ENCODE peak calls at places on chromosomes 16 and 17, in seven cellular contexts. T is H9, S is neuronal stem cell, K is IMR-90, A is mesenchymal stem cell, Y is H1, F is trophoblast cell. G is an unnamed sample.

GRCh38 chr16:79776243-79776884 is 175.8 kb upstream of the MAF start:
- DNase-seq in F (no peak), S (no peak), T (peak), K (no peak), Y (no peak), A (peak), G (peak)

GRCh38 chr17:78355045-78355641 is 4.7 kb downstream of the SOCS3 start:
- DNase-seq in Y (no peak), F (peak), T (no peak), A (no peak), S (no peak), K (no peak), G (no peak)

GRCh38 chr17:27630607-27631408 is at the start of gene LGALS9:
- DNase-seq in S (no peak), A (peak), K (peak), F (peak), Y (no peak), T (no peak), G (no peak)

GRCh38 chr17:78414178-78415162 is 36.0 kb downstream of the PGS1 start:
- DNase-seq in S (no peak), F (no peak), Y (no peak), A (no peak), T (no peak), K (no peak), G (no peak)

GRCh38 chr17:18156171-18156975 is 27.3 kb upstream of the ALKBH5 start:
- DNase-seq in K (no peak), S (no peak), F (no peak), A (no peak), T (no peak), Y (no peak), G (no peak)

GRCh38 chr17:15963670-15964110 is 18.8 kb downstream of the ADORA2B start:
- DNase-seq in S (no peak), F (peak), Y (no peak), T (no peak), K (peak), A (no peak), G (no peak)

GRCh38 chr16:81779540-81780320 is 639 bp downstream of the PLCG2 start:
- DNase-seq in Y (no peak), A (peak), F (peak), S (no peak), K (no peak), T (no peak), G (no peak)

GRCh38 chr17:44396946-44397345 is 7.5 kb upstream of the ITGA2B start:
- DNase-seq in F (no peak), S (no peak), K (no peak), Y (no peak), T (peak), A (no peak), G (no peak)

GRCh38 chr16:68197250-68197649 is 38.7 kb downstream of the ESRP2 start:
- DNase-seq in A (peak), K (peak), S (no peak), Y (no peak), F (peak), T (no peak), G (no peak)

GRCh38 chr17:78933025-78933958 is 8.1 kb upstream of the TIMP2 start:
- DNase-seq in Y (no peak), S (no peak), F (peak), A (peak), T (peak), K (peak), G (peak)

GRCh38 chr16:83160609-83161008 is 533.8 kb downstream of the CDH13 start:
- DNase-seq in S (no peak), T (no peak), A (no peak), Y (no peak), K (no peak), F (peak), G (no peak)

GRCh38 chr16:3673676-3674377 is 19.3 kb downstream of the DNASE1 start:
- DNase-seq in T (no peak), Y (no peak), K (no peak), S (no peak), F (no peak), A (no peak), G (no peak)

GRCh38 chr17:48351916-48352332 is 78.1 kb downstream of the SKAP1 start:
- DNase-seq in K (peak), A (peak), T (no peak), S (peak), Y (no peak), F (peak), G (peak)

GRCh38 chr16:59463776-59464175 is 729.7 kb upstream of the GOT2 start:
- DNase-seq in Y (no peak), K (peak), T (no peak), F (no peak), S (no peak), A (no peak), G (no peak)

GRCh38 chr16:67641779-67642708 is 2.9 kb upstream of the CARMIL2 start:
- DNase-seq in F (no peak), S (no peak), A (no peak), T (no peak), Y (no peak), K (peak), G (no peak)

GRCh38 chr17:14121952-14122351 is 52.6 kb downstream of the COX10 start:
- DNase-seq in Y (no peak), K (no peak), A (no peak), F (no peak), T (no peak), S (no peak), G (no peak)

GRCh38 chr16:47732806-47733150 is 271.6 kb downstream of the PHKB start:
- DNase-seq in T (peak), F (no peak), S (no peak), K (peak), A (peak), Y (no peak), G (peak)

GRCh38 chr16:24289301-24289700 is 33.2 kb downstream of the CACNG3 start:
- DNase-seq in A (no peak), T (no peak), K (no peak), S (no peak), F (no peak), Y (no peak), G (no peak)
- H2BK5ac ChIP-seq in A (no peak), T (no peak), K (no peak), S (no peak), F (no peak), Y (no peak), G (no peak)

GRCh38 chr17:6575596-6575988 is 19.2 kb upstream of the PITPNM3 start:
- DNase-seq in T (no peak), A (no peak), K (no peak), F (no peak), Y (no peak), S (no peak), G (no peak)

GRCh38 chr17:6573982-6574688 is 17.8 kb upstream of the PITPNM3 start:
- DNase-seq in T (no peak), F (no peak), A (no peak), S (no peak), Y (no peak), K (no peak), G (no peak)

GRCh38 chr17:6577686-6578263 is 21.4 kb upstream of the PITPNM3 start:
- DNase-seq in K (no peak), A (no peak), S (no peak), T (no peak), Y (no peak), F (peak), G (peak)

GRCh38 chr17:6574689-6575595 is 18.6 kb upstream of the PITPNM3 start:
- DNase-seq in F (peak), S (no peak), K (peak), A (peak), Y (no peak), T (no peak), G (peak)

DNA sequence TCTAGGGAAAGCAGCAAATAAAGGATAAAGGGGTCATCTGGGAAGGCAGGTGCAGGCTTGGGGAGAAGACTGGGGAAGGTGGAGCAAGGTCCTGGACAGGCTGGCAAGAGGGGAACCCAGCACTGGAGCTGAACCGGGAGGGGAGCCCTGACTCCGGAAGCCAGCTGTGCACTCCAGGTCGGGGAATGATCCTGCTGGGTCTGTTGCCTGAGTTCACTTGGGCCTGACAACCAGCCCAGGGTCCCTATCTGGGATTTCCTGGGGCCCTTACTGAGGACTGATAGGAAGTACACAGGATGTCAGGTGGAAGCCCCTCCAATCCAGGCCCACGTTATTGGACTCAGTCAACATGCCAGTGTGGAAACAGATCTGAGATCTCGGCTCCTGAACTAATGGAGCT is 19.7 kb upstream of the PITPNM3 start:
- DNase-seq in A (no peak), S (no peak), T (no peak), K (no peak), Y (no peak), F (no peak), G (no peak)
- H3K4me2 ChIP-seq in A (no peak), S (no peak), T (no peak), K (no peak), Y (no peak), F (no peak), G (no peak)

DNA sequence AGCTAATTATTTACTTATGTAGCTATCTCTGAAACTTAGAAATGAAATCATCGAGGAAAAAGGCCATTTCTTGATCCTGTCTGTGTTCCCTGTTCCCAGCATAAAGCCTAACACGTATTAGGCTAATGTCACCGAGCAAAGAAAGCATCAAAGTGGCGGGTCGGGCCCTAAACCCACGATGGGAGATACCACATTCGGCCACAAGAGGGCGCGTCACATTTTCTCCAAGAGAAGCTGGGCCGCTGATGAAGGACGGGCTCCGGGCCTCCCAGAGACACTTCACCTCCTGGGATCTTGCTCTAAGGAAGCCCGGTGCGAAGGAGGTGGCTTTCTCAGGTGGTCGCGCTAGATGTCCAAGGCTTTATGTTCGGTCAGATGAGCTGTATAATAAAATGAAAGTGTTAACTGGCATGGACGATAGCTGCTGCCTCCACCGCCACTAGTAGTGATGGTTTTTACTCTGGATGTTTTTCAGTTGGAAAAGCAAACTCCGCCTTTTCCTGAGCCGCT is 853 bp upstream of the PDK2 start:
- DNase-seq in T (peak), K (peak), S (peak), A (peak), Y (peak), F (peak), G (peak)
- H3K9ac ChIP-seq in T (no peak), K (peak), S (no peak), A (peak), Y (no peak), F (no peak), G (peak)

GRCh38 chr16:71408536-71408935 is 33.3 kb downstream of the TLE7 start:
- DNase-seq in Y (no peak), S (no peak), F (no peak), T (no peak), A (no peak), K (no peak), G (no peak)
- H2BK5ac ChIP-seq in Y (no peak), S (no peak), F (no peak), T (no peak), A (no peak), K (no peak), G (no peak)

GRCh38 chr16:54931757-54932660 is 1.3 kb downstream of the IRX5 start:
- DNase-seq in S (no peak), F (no peak), A (no peak), Y (no peak), K (no peak), T (no peak), G (no peak)
- H3K4me2 ChIP-seq in S (peak), F (peak), A (peak), Y (peak), K (no peak), T (peak), G (peak)

G was measured in mesendoderm.